ENCODE peak calls at places on chromosomes 6 and 20, in nine cellular contexts. M is NCI-H510A treated with DMSO at 0.1 percent for 48 hours; N is upper lobe of right lung; U is activated T-cell treated with anti-CD3 and anti-CD28 coated beads, Interleukin-2, amount 50 U/mL, for 4 hours; I is NCI-H1417; R is non-pigmented ciliary epithelial cell; F is AG10803; H is NCI-H460; Y is stimulated activated CD8-positive, alpha-beta memory T cell treated with anti-CD3 and anti-CD28 coated beads, Interleukin-12 subunit alpha, Interleukin-12 subunit beta, amount 100 ng/mL, for 4 hours. J is an unnamed sample.

GRCh38 chr6:151118453-151119123 is 121.2 kb upstream of the AKAP12 start:
- DNase-seq in F (no peak), R (no peak), H (no peak), I (no peak), U (no peak), Y (no peak), N (no peak), M (no peak), J (no peak)

GRCh38 chr6:39313526-39314272 is 520 bp downstream of the KCNK17 start:
- DNase-seq in U (no peak), H (no peak), N (no peak), I (peak; percentile 51), M (no peak), R (no peak), Y (no peak), F (no peak), J (no peak)

GRCh38 chr6:56350857-56351256 is 103.5 kb upstream of the COL21A1 start:
- DNase-seq in F (no peak), U (no peak), H (no peak), I (peak; percentile 4), R (no peak), Y (no peak), M (peak; percentile 74), N (no peak), J (no peak)

GRCh38 chr6:83708970-83709747 is at the start of gene SNAP91:
- DNase-seq in M (peak; percentile 5), I (peak; percentile 90), N (peak; percentile 65), Y (no peak), U (no peak), R (no peak), H (peak; percentile 21), F (no peak), J (no peak)

GRCh38 chr20:48626938-48627736 is 200.7 kb downstream of the PREX1 start:
- DNase-seq in H (no peak), I (no peak), N (no peak), F (no peak), U (no peak), R (no peak), M (no peak), Y (no peak), J (no peak)

GRCh38 chr6:163405412-163406309 is 8.9 kb upstream of the QKI start:
- DNase-seq in I (no peak), U (no peak), M (no peak), H (no peak), N (peak; percentile 89), R (no peak), F (peak; percentile 43), Y (no peak), J (no peak)

GRCh38 chr6:3232017-3232838 is 4.8 kb upstream of the TUBB2B start:
- DNase-seq in H (no peak), Y (no peak), M (peak; percentile 13), R (no peak), N (no peak), F (no peak), U (no peak), I (peak; percentile 89), J (no peak)

GRCh38 chr6:105868823-105869460 is 217.2 kb upstream of the PRDM1 start:
- DNase-seq in H (no peak), I (no peak), R (no peak), F (no peak), Y (no peak), N (no peak), M (no peak), U (no peak), J (no peak)

GRCh38 chr6:12637960-12638641 is 78.5 kb upstream of the PHACTR1 start:
- DNase-seq in N (peak; percentile 81), H (peak; percentile 42), Y (no peak), F (peak; percentile 83), U (no peak), M (no peak), R (peak; percentile 48), I (peak; percentile 78), J (peak; percentile 66)

GRCh38 chr6:83442752-83443151 is 11.9 kb upstream of the ME1 start:
- DNase-seq in R (peak; percentile 36), F (peak; percentile 12), N (no peak), U (no peak), M (no peak), H (no peak), Y (no peak), I (no peak), J (no peak)

GRCh38 chr6:12958052-12958706 is 241.6 kb downstream of the PHACTR1 start:
- DNase-seq in F (peak; percentile 17), N (no peak), I (no peak), M (no peak), Y (no peak), R (no peak), H (no peak), U (no peak), J (no peak)

GRCh38 chr6:168215121-168215808 is 104.3 kb downstream of the DACT2 start:
- DNase-seq in R (no peak), U (no peak), M (no peak), H (no peak), F (no peak), Y (no peak), I (no peak), N (no peak), J (no peak)

GRCh38 chr6:166456360-166457156 is 73.8 kb upstream of the MPC1 start:
- DNase-seq in H (no peak), Y (no peak), R (no peak), F (no peak), N (no peak), I (peak; percentile 85), M (no peak), U (no peak), J (no peak)

GRCh38 chr6:3516094-3516493 is 59.2 kb upstream of the SLC22A23 start:
- DNase-seq in N (no peak), U (no peak), I (peak; percentile 30), F (no peak), M (no peak), H (no peak), Y (no peak), R (no peak), J (no peak)

GRCh38 chr6:160972111-160972510 is 19.5 kb upstream of the MAP3K4 start:
- DNase-seq in H (no peak), Y (no peak), I (no peak), N (no peak), F (peak; percentile 96), R (peak; percentile 86), M (no peak), U (no peak), J (no peak)

GRCh38 chr6:43809417-43810305 is 39.6 kb downstream of the VEGFA start:
- DNase-seq in R (peak; percentile 50), N (no peak), M (peak; percentile 92), Y (no peak), U (no peak), F (no peak), I (peak; percentile 67), H (no peak), J (no peak)

GRCh38 chr6:151209071-151209831 is 30.5 kb upstream of the AKAP12 start:
- DNase-seq in M (peak; percentile 71), N (no peak), F (no peak), U (no peak), I (peak; percentile 93), H (no peak), R (peak; percentile 2), Y (no peak), J (no peak)

GRCh38 chr20:2101057-2101934 is at the start of gene STK35:
- DNase-seq in U (peak; percentile 57), N (no peak), R (no peak), M (peak; percentile 84), H (peak; percentile 56), Y (no peak), F (no peak), I (peak; percentile 97), J (peak; percentile 85)

GRCh38 chr6:143176090-143177021 is 115.7 kb downstream of the AIG1 start:
- DNase-seq in H (no peak), M (no peak), I (no peak), Y (no peak), R (peak; percentile 97), F (peak; percentile 95), U (no peak), N (no peak), J (no peak)

GRCh38 chr6:156427345-156427744 is 349.8 kb upstream of the ARID1B start:
- DNase-seq in M (no peak), U (no peak), Y (no peak), I (no peak), R (peak; percentile 84), N (no peak), H (no peak), F (peak; percentile 90), J (no peak)

GRCh38 chr20:55678126-55678525 is 327.2 kb downstream of the CBLN4 start:
- DNase-seq in F (no peak), R (no peak), Y (no peak), U (no peak), N (no peak), H (no peak), I (no peak), M (no peak), J (peak; percentile 56)

J was measured in Caco-2.